ENCODE peak calls at places on chromosomes 1 and 21, in seven cellular contexts. D is adrenal gland; C is nephron progenitor cell; I is amniotic epithelial cell; X is NCI-H1694; K is activated CD8-positive, alpha-beta memory T cell treated with anti-CD3 and anti-CD28 coated beads for 1 hour; Q is colonic mucosa. Z is an unnamed sample.

GRCh38 chr1:22133247-22133927 is 9.5 kb downstream of the WNT4 start:
- DNase-seq in D (no peak), C (no peak), I (no peak), X (no peak), K (no peak), Q (no peak), Z (no peak)

GRCh38 chr1:172293379-172293778 is 127.1 kb upstream of the C1orf105 start:
- DNase-seq in D (no peak), C (no peak), I (peak; percentile 73), X (no peak), K (no peak), Q (no peak), Z (peak; percentile 83)

GRCh38 chr1:19477284-19478240 is 7.8 kb downstream of the CAPZB start:
- DNase-seq in D (no peak), C (no peak), I (no peak), X (no peak), K (no peak), Q (peak; percentile 35), Z (peak; percentile 54)

GRCh38 chr1:206797534-206798383 is 25.5 kb upstream of the IL10 start:
- DNase-seq in D (no peak), C (peak; percentile 21), I (peak; percentile 82), X (peak; percentile 5), K (peak; percentile 18), Q (no peak), Z (peak; percentile 19)

GRCh38 chr1:193558491-193559028 is 372.1 kb upstream of the B3GALT2 start:
- DNase-seq in D (peak; percentile 46), C (no peak), I (peak; percentile 89), X (no peak), K (no peak), Q (peak; percentile 34), Z (peak; percentile 74)

GRCh38 chr1:11053758-11054137 is 6.1 kb downstream of the SRM start:
- DNase-seq in D (peak; percentile 40), C (peak; percentile 83), I (peak; percentile 21), X (no peak), K (no peak), Q (no peak), Z (peak; percentile 22)

GRCh38 chr21:17742181-17742580 is 77.0 kb downstream of the C21orf91 start:
- DNase-seq in D (no peak), C (no peak), I (no peak), X (no peak), K (no peak), Q (no peak), Z (no peak)

GRCh38 chr1:29489471-29489870 is 253.1 kb downstream of the PTPRU start:
- DNase-seq in D (no peak), C (no peak), I (no peak), X (no peak), K (no peak), Q (no peak), Z (no peak)

GRCh38 chr1:201585901-201586300 is 47.0 kb downstream of the NAV1 start:
- DNase-seq in D (no peak), C (no peak), I (peak; percentile 93), X (no peak), K (no peak), Q (no peak), Z (peak; percentile 58)

Z was measured in fibroblast of the aortic adventitia.